ENCODE peak calls at places on chromosomes 7 and 10, in five cellular contexts. B is K562, I is SK-N-SH, N is GM12878, C is HepG2. Z is an unnamed sample.

GRCh38 chr10:55063817-55064216 is 262.8 kb upstream of the PCDH15 start:
- DNase-seq in B (no peak), I (no peak), N (no peak), C (no peak), Z (no peak)

GRCh38 chr7:618539-619355 is 99.1 kb upstream of the PDGFA start:
- DNase-seq in C (peak; percentile 91), N (no peak), B (no peak), I (no peak), Z (no peak)

GRCh38 chr10:124537166-124537725 is 75.6 kb downstream of the LHPP start:
- DNase-seq in C (no peak), I (no peak), B (no peak), N (no peak), Z (no peak)

GRCh38 chr10:51521605-51522004 is 177.8 kb downstream of the CSTF2T start:
- DNase-seq in N (no peak), C (no peak), I (no peak), B (no peak), Z (no peak)

GRCh38 chr10:122114156-122114747 is 125.3 kb downstream of the TACC2 start:
- DNase-seq in I (no peak), C (no peak), N (no peak), B (no peak), Z (no peak)

GRCh38 chr10:119522747-119523426 is 19.6 kb downstream of the RGS10 start:
- DNase-seq in B (no peak), N (no peak), I (no peak), C (peak; percentile 72), Z (no peak)

GRCh38 chr10:86461963-86462804 is 59.4 kb downstream of the WAPL start:
- DNase-seq in N (no peak), B (no peak), C (no peak), I (no peak), Z (no peak)

GRCh38 chr10:47167591-47167990 is 132.4 kb upstream of the GDF10 start:
- DNase-seq in I (no peak), B (no peak), N (no peak), C (no peak), Z (no peak)

GRCh38 chr10:96747734-96748550 is 27.6 kb upstream of the PIK3AP1 start:
- DNase-seq in I (no peak), B (no peak), C (peak; percentile 16), N (peak; percentile 97), Z (no peak)

GRCh38 chr10:33010132-33011037 is 52.4 kb upstream of the ITGB1 start:
- DNase-seq in B (peak; percentile 15), I (peak; percentile 46), C (peak; percentile 34), N (no peak), Z (peak; percentile 98)

GRCh38 chr10:14648042-14648765 is 126.5 kb downstream of the FAM107B start:
- DNase-seq in I (peak; percentile 63), N (peak; percentile 99), B (no peak), C (no peak), Z (no peak)

GRCh38 chr7:73830872-73831655 is at the start of gene CLDN4:
- DNase-seq in B (no peak), C (peak; percentile 83), N (no peak), I (no peak), Z (no peak)

GRCh38 chr10:8520382-8520781 is 465.9 kb downstream of the GATA3 start:
- DNase-seq in I (no peak), B (no peak), N (no peak), C (no peak), Z (no peak)
- TF ChIP-seq SMC3 in I (no peak), B (no peak), N (no peak), C (no peak), Z (no peak)

DNA sequence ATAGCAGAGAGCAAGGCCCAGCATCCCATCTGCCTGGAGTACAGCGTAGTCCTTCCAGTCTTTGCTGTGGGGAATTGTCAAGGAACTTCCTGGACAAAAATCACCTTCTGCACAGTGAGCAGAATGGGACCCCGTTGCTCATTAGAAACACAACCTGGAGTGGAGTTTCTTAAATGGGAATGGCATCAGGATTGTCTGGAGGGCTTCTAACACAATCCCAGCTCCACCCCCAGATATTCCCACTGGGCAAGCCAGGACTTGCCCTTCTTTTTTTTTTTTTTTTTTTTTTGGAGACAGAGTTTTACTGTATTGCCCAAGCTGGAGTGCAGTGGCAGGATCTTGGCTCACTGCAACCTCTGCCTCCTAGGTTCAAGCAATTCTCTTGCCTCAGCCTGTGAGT is 356.4 kb downstream of the GALNT17 start:
- DNase-seq in I (no peak), C (no peak), N (no peak), B (no peak), Z (no peak)
- TF ChIP-seq MAX in I (no peak), C (no peak), N (no peak), B (no peak), Z (no peak)

GRCh38 chr7:128884561-128885369 is 22.1 kb downstream of the ATP6V1F start:
- DNase-seq in B (no peak), N (no peak), C (no peak), I (peak; percentile 49), Z (no peak)

GRCh38 chr7:128888039-128888755 is 22.3 kb downstream of the KCP start:
- DNase-seq in B (no peak), C (no peak), N (no peak), I (no peak), Z (no peak)

GRCh38 chr7:128885370-128886187 is 22.9 kb downstream of the ATP6V1F start:
- DNase-seq in I (peak; percentile 24), N (no peak), B (no peak), C (no peak), Z (no peak)

GRCh38 chr7:128887169-128888038 is 23.1 kb downstream of the KCP start:
- DNase-seq in I (no peak), N (no peak), C (no peak), B (no peak), Z (no peak)

DNA sequence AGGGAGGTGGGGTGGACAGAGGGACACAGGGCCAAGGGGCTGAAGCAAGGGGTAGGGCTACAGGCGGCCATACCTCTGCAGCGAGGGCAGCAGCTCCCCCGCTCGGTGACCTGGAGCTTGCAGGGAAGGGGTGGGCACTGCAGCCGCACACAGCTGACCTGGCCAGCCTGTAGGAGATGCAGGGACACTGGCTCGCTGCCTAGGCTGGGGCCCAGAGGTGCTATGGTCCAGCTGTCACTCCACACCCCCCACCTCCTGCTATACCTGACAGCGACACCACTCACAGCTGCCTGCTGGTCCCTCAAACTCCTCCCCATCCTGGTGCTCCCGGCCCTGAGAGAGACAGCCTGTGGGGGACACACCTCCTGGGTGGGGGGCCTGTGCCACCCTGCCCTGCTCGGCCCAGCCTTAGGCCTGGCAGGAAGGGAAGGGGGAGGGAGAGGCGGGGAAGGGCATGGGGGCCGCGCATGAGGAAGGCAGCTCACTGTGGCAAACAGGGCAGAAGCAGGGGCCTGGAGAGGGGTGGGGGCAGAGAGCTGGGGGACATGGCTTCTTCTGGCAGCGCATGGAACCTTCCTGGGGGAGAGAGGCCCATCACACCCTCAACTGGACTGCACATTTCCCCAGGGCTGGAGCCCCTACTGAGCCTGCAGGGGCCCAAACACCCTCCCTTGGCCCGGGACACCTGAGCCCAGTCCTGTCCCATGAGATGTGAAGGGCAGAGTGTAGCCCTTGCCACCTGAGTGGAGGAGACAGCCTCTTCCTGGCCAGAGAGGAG is 23.9 kb downstream of the ATP6V1F start:
- DNase-seq in N (no peak), I (peak; percentile 56), C (no peak), B (peak; percentile 52), Z (no peak)
- TF ChIP-seq SMC3 in N (no peak), I (no peak), C (no peak), B (no peak), Z (no peak)

DNA sequence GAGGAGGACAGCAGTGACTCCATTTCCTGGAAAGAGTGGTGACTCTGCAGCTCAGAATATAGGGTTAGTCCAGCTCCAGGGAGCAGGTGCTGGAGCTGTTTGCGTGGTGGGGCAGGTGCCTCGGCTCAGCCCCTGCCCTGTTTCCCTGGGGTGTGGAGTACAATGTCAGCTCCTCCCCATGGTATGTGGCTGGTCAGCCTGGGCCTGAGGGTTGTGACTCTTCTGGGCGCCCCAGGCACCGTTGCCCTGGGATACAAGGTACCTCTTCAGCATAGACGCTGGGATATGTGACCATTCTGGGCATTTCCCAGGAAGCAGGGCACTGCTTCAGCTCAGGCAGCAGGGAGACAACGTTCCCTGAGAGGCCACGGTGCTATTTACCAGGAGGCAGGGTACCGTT is 16.1 kb downstream of the GTPBP4 start:
- DNase-seq in I (no peak), B (no peak), N (no peak), C (no peak), Z (no peak)
- TF ChIP-seq MAX in I (no peak), B (no peak), N (no peak), C (no peak), Z (no peak)

GRCh38 chr7:91005861-91006260 is 258.4 kb upstream of the FZD1 start:
- DNase-seq in C (no peak), I (no peak), N (no peak), B (no peak), Z (no peak)
- TF ChIP-seq SMC3 in C (no peak), I (no peak), N (no peak), B (no peak), Z (no peak)

GRCh38 chr10:77620731-77621130 is 16.9 kb downstream of the KCNMA1 start:
- DNase-seq in I (no peak), B (no peak), N (no peak), C (no peak), Z (no peak)

GRCh38 chr10:77619964-77620703 is 17.5 kb downstream of the KCNMA1 start:
- DNase-seq in I (no peak), B (no peak), C (no peak), N (no peak), Z (no peak)

GRCh38 chr10:77625379-77625778 is 12.2 kb downstream of the KCNMA1 start:
- DNase-seq in B (no peak), I (no peak), C (no peak), N (no peak), Z (no peak)

GRCh38 chr10:77626266-77626935 is 11.2 kb downstream of the KCNMA1 start:
- DNase-seq in I (no peak), B (no peak), C (no peak), N (no peak), Z (no peak)

DNA sequence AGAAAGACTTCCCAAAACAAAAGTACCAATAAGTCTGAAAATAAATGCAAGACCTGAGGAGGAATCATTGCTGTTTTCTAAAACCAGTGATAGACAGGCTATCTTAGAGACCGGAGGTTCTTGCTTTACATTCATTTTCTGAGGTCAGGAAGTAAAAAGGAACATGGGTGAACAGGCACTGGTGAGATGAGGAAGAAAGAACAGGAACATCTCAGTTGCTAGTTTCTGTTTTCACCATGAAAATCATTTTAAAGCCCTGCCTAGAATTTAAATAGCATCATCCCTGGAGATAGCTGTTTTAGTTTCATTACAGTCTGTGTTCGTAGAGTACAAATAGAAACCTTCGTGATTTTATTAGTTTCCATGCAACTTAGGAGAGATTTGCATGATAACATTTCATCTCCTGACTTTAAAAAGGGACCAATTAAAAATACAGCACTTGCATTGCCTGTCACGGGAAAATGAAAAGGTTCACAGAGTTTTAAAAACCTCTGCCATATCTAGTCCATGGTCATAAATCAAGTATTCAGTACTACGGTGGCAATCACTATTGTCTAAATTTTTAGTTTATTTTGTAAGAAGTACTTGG is 14.7 kb downstream of the KCNMA1 start:
- DNase-seq in B (no peak), C (no peak), N (no peak), I (no peak), Z (no peak)
- TF ChIP-seq MAX in B (no peak), C (no peak), N (no peak), I (no peak), Z (no peak)